ENCODE peak calls at places on chromosomes 16 and 17, in six cellular contexts. One of them, this sample, is unnamed.

GRCh38 chr17:40070895-40071719 is 8.3 kb downstream of the THRA start:
- DNase-seq in A549: no peak
- DNase-seq in body of pancreas: peak
- DNase-seq in spleen: peak
- DNase-seq in lower leg skin: no peak
- DNase-seq in testis: peak
- DNase-seq in this sample: no peak

GRCh38 chr17:60106377-60107059 is 27.8 kb upstream of the HEATR6 start:
- DNase-seq in testis: no peak
- DNase-seq in A549: no peak
- DNase-seq in lower leg skin: no peak
- DNase-seq in spleen: no peak
- DNase-seq in body of pancreas: no peak
- DNase-seq in this sample: peak

GRCh38 chr16:53123753-53124152 is 69.0 kb downstream of the CHD9 start:
- DNase-seq in body of pancreas: no peak
- DNase-seq in testis: no peak
- DNase-seq in spleen: no peak
- DNase-seq in A549: no peak
- DNase-seq in lower leg skin: no peak
- DNase-seq in this sample: no peak

GRCh38 chr17:40330850-40331470 is 22.0 kb downstream of the RARA start:
- DNase-seq in testis: no peak
- DNase-seq in A549: no peak
- DNase-seq in spleen: no peak
- DNase-seq in lower leg skin: no peak
- DNase-seq in body of pancreas: no peak
- DNase-seq in this sample: no peak

GRCh38 chr17:8151641-8152111 is 528 bp downstream of the PER1 start:
- DNase-seq in A549: no peak
- DNase-seq in testis: peak
- DNase-seq in spleen: peak
- DNase-seq in lower leg skin: peak
- DNase-seq in body of pancreas: peak
- DNase-seq in this sample: no peak

GRCh38 chr17:40122944-40123810 is 1.4 kb downstream of the MSL1 start:
- DNase-seq in body of pancreas: peak
- DNase-seq in A549: peak
- DNase-seq in testis: peak
- DNase-seq in spleen: peak
- DNase-seq in lower leg skin: no peak
- DNase-seq in this sample: no peak

GRCh38 chr17:2594657-2595085 is 1.2 kb downstream of the PAFAH1B1 start:
- DNase-seq in lower leg skin: no peak
- DNase-seq in body of pancreas: no peak
- DNase-seq in testis: no peak
- DNase-seq in A549: no peak
- DNase-seq in spleen: no peak
- DNase-seq in this sample: no peak

GRCh38 chr16:66044089-66044488 is 322.4 kb upstream of the CDH5 start:
- DNase-seq in A549: no peak
- DNase-seq in lower leg skin: no peak
- DNase-seq in testis: no peak
- DNase-seq in body of pancreas: no peak
- DNase-seq in spleen: no peak
- DNase-seq in this sample: no peak

GRCh38 chr17:35871415-35871814 is 2.7 kb upstream of the HEATR9 start:
- DNase-seq in spleen: no peak
- DNase-seq in testis: no peak
- DNase-seq in A549: no peak
- DNase-seq in lower leg skin: no peak
- DNase-seq in body of pancreas: no peak
- DNase-seq in this sample: no peak

GRCh38 chr16:23607740-23608139 is 11.6 kb upstream of the NDUFAB1 start:
- DNase-seq in spleen: no peak
- DNase-seq in body of pancreas: no peak
- DNase-seq in testis: no peak
- DNase-seq in A549: no peak
- DNase-seq in lower leg skin: no peak
- DNase-seq in this sample: no peak

GRCh38 chr16:23398987-23399805 is 53.8 kb downstream of the COG7 start:
- DNase-seq in spleen: peak
- DNase-seq in lower leg skin: no peak
- DNase-seq in body of pancreas: peak
- DNase-seq in A549: no peak
- DNase-seq in testis: no peak
- DNase-seq in this sample: no peak

GRCh38 chr17:8797621-8798175 is 1.5 kb downstream of the MFSD6L start:
- DNase-seq in lower leg skin: no peak
- DNase-seq in testis: no peak
- DNase-seq in A549: no peak
- DNase-seq in body of pancreas: no peak
- DNase-seq in spleen: no peak
- DNase-seq in this sample: no peak

GRCh38 chr16:52580488-52580887 is 33.5 kb upstream of the TOX3 start:
- DNase-seq in spleen: no peak
- DNase-seq in body of pancreas: no peak
- DNase-seq in A549: no peak
- DNase-seq in testis: no peak
- DNase-seq in lower leg skin: no peak
- DNase-seq in this sample: no peak

GRCh38 chr17:62933986-62934385 is 32.0 kb upstream of the TANC2 start:
- DNase-seq in spleen: no peak
- DNase-seq in A549: no peak
- DNase-seq in testis: no peak
- DNase-seq in body of pancreas: peak
- DNase-seq in lower leg skin: no peak
- DNase-seq in this sample: no peak

GRCh38 chr16:19282101-19282500 is 3.4 kb upstream of the CLEC19A start:
- DNase-seq in lower leg skin: no peak
- DNase-seq in spleen: no peak
- DNase-seq in body of pancreas: no peak
- DNase-seq in testis: no peak
- DNase-seq in A549: no peak
- DNase-seq in this sample: no peak

GRCh38 chr16:3461120-3461519 is 17.6 kb downstream of the NAA60 start:
- DNase-seq in A549: no peak
- DNase-seq in spleen: no peak
- DNase-seq in testis: no peak
- DNase-seq in body of pancreas: no peak
- DNase-seq in lower leg skin: no peak
- DNase-seq in this sample: no peak

GRCh38 chr16:1089822-1090619 is 6.0 kb downstream of the C1QTNF8 start:
- DNase-seq in testis: peak
- DNase-seq in lower leg skin: peak
- DNase-seq in A549: peak
- DNase-seq in body of pancreas: peak
- DNase-seq in spleen: no peak
- DNase-seq in this sample: no peak
- TF ChIP-seq POLR2A in testis: no peak
- TF ChIP-seq POLR2A in lower leg skin: no peak
- TF ChIP-seq POLR2A in A549: peak
- TF ChIP-seq POLR2A in body of pancreas: no peak
- TF ChIP-seq POLR2A in spleen: no peak
- TF ChIP-seq POLR2A in this sample: no peak

GRCh38 chr16:1510941-1511351 is 17.8 kb downstream of the TELO2 start:
- DNase-seq in A549: no peak
- DNase-seq in body of pancreas: no peak
- DNase-seq in testis: no peak
- DNase-seq in lower leg skin: no peak
- DNase-seq in spleen: no peak
- DNase-seq in this sample: no peak

GRCh38 chr16:1514507-1514906 is 19.0 kb upstream of the TMEM204 start:
- DNase-seq in lower leg skin: no peak
- DNase-seq in A549: no peak
- DNase-seq in spleen: no peak
- DNase-seq in body of pancreas: no peak
- DNase-seq in testis: no peak
- DNase-seq in this sample: no peak

GRCh38 chr16:1512174-1512573 is 19.0 kb downstream of the TELO2 start:
- DNase-seq in spleen: no peak
- DNase-seq in A549: no peak
- DNase-seq in testis: no peak
- DNase-seq in lower leg skin: no peak
- DNase-seq in body of pancreas: no peak
- DNase-seq in this sample: no peak

GRCh38 chr16:1511662-1512061 is 18.5 kb downstream of the TELO2 start:
- DNase-seq in testis: no peak
- DNase-seq in body of pancreas: no peak
- DNase-seq in A549: no peak
- DNase-seq in spleen: no peak
- DNase-seq in lower leg skin: no peak
- DNase-seq in this sample: no peak

DNA sequence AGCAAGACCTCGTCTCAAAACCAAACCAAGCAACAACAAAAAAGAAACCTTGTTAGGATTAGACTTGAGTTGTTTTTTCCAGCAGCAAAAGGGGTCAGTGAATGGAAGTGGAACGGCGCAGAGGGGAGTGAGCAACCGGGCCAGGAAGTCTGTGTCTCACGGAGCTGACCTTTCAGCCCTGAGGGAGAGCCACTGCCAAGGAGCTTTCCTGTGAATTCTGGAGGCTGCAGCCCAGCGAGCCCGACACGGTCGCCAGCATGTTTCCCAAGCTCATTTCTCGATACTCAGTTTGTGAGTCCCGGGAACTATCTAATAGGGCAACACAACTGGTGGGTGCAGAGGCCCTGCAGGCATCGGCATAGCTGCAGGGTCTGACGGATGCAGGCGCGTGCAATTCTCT is 19.6 kb downstream of the TELO2 start:
- DNase-seq in testis: no peak
- DNase-seq in lower leg skin: no peak
- DNase-seq in spleen: no peak
- DNase-seq in body of pancreas: no peak
- DNase-seq in A549: no peak
- DNase-seq in this sample: no peak
- TF ChIP-seq POLR2A in testis: no peak
- TF ChIP-seq POLR2A in lower leg skin: no peak
- TF ChIP-seq POLR2A in spleen: no peak
- TF ChIP-seq POLR2A in body of pancreas: no peak
- TF ChIP-seq POLR2A in A549: no peak
- TF ChIP-seq POLR2A in this sample: no peak

DNA sequence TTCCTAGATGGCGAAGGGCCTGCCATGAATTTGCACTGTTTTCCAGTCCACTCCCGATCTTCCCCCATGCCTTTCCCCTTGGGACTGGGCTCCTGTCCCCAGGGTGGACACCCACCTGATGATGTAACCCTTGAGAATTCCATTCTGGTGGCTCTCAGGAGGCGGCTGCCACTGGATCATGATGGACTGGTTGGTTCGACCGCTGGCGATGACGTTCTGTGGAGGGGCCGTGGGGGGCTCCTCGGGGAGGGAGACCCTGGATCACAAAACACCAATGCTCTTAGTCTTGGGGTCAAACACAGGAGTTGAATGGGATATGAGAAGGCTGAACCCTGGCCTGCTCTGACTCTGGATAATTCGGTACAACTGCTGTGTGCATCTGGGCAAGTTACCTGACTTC is 107.2 kb upstream of the CDC42EP4 start:
- DNase-seq in body of pancreas: no peak
- DNase-seq in spleen: peak
- DNase-seq in A549: no peak
- DNase-seq in lower leg skin: no peak
- DNase-seq in testis: no peak
- DNase-seq in this sample: no peak
- TF ChIP-seq POLR2A in body of pancreas: no peak
- TF ChIP-seq POLR2A in spleen: no peak
- TF ChIP-seq POLR2A in A549: no peak
- TF ChIP-seq POLR2A in lower leg skin: no peak
- TF ChIP-seq POLR2A in testis: no peak
- TF ChIP-seq POLR2A in this sample: no peak

DNA sequence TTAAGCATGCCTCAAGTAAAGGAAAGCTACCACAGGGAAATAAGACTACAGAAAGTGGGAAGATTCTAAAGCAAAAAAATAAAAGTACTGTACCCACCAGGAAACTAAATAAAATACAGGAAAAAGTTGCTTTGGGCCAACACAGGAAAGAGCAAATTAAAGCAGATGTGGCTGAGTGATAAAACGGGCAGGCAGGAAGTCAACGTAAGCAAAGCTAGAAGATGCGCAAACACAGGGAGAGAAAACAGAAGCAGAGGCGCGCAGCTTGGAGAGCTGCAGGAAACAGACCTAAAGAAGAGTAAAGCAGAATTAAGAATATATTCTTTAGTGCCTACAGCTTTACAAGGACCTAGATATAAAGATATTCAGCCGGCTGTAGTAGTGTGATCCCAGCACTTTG is 21.7 kb downstream of the USP36 start:
- DNase-seq in spleen: peak
- DNase-seq in body of pancreas: no peak
- DNase-seq in testis: no peak
- DNase-seq in A549: no peak
- DNase-seq in lower leg skin: no peak
- DNase-seq in this sample: no peak
- TF ChIP-seq POLR2A in spleen: no peak
- TF ChIP-seq POLR2A in body of pancreas: no peak
- TF ChIP-seq POLR2A in testis: no peak
- TF ChIP-seq POLR2A in A549: no peak
- TF ChIP-seq POLR2A in lower leg skin: no peak
- TF ChIP-seq POLR2A in this sample: no peak

GRCh38 chr16:75566040-75566888 is at the start of gene GABARAPL2:
- DNase-seq in A549: peak
- DNase-seq in body of pancreas: peak
- DNase-seq in lower leg skin: peak
- DNase-seq in spleen: peak
- DNase-seq in testis: peak
- DNase-seq in this sample: peak
- TF ChIP-seq POLR2A in A549: peak
- TF ChIP-seq POLR2A in body of pancreas: peak
- TF ChIP-seq POLR2A in lower leg skin: no peak
- TF ChIP-seq POLR2A in spleen: peak
- TF ChIP-seq POLR2A in testis: peak
- TF ChIP-seq POLR2A in this sample: peak

DNA sequence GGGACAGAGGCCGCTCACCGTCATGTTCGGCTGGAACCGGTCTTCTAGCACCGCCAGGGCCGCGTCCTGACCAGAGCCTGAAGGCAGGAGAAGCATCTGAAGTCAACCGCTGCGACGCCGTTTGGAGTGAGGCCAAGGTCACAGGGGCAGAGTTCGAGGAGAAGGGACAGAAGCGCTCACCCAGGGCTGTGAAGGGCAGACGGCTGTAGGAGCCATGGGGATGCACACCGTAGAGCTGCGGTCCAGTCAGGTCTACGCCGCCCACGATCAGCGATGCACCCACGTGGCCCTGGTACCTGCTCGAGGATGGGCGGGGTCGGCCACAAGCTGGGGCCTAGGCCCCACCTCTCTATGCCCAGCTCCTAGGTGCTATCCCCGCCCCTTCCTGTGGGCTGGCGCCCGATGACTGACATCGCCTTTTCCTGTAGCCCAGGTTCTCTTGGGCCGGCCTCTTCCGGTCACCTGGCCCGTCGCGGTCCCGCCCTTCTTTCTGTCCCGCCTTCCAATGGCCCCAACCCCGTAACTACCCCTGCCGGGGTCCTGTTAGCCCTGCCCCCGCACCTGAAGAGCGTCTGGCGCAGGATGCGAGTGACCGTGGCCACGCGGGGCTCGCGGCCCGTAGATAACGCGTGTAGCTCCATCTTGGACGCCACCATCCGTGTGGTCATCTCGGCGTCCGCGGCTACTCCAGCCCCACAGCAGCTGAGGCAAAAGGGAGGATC is 1.1 kb downstream of the PSMB10 start:
- DNase-seq in spleen: peak
- DNase-seq in testis: peak
- DNase-seq in lower leg skin: peak
- DNase-seq in body of pancreas: peak
- DNase-seq in A549: peak
- DNase-seq in this sample: peak
- TF ChIP-seq POLR2A in spleen: peak
- TF ChIP-seq POLR2A in testis: peak
- TF ChIP-seq POLR2A in lower leg skin: no peak
- TF ChIP-seq POLR2A in body of pancreas: peak
- TF ChIP-seq POLR2A in A549: peak
- TF ChIP-seq POLR2A in this sample: peak

This sample was measured in H54.